ENCODE peak calls at places on chromosomes 6 and 20, in six cellular contexts. L is sigmoid colon, S is endothelial cell of umbilical vein, J is K562, K is uterus, U is right lobe of liver. C is an unnamed sample. For H3K9me3, the result is how much of the 10 kb centered on the place peaks cover.

GRCh38 chr6:1372690-1373089 is 16.7 kb upstream of the FOXF2 start:
- DNase-seq in L (no peak), S (no peak), J (no peak), K (no peak), U (no peak), C (no peak)

GRCh38 chr6:46468611-46469010 is 22.6 kb downstream of the RCAN2 start:
- DNase-seq in L (no peak), S (no peak), J (no peak), K (no peak), U (no peak), C (no peak)

GRCh38 chr6:131787079-131787478 is 20.7 kb upstream of the ENPP1 start:
- DNase-seq in L (no peak), S (no peak), J (no peak), K (no peak), U (no peak), C (no peak)

GRCh38 chr20:9147553-9148024 is 78.7 kb downstream of the PLCB4 start:
- DNase-seq in L (no peak), S (no peak), J (peak), K (no peak), U (no peak), C (no peak)

GRCh38 chr6:8194499-8194898 is 92.2 kb upstream of the EEF1E1 start:
- DNase-seq in L (no peak), S (no peak), J (no peak), K (no peak), U (no peak), C (no peak)

GRCh38 chr6:89311853-89312531 is 3.1 kb downstream of the GABRR2 start:
- DNase-seq in L (peak), S (peak), J (peak), K (peak), U (no peak), C (no peak)

GRCh38 chr20:13200767-13201500 is 20.1 kb upstream of the ISM1 start:
- DNase-seq in L (no peak), S (no peak), J (no peak), K (no peak), U (no peak), C (no peak)

GRCh38 chr6:169780571-169781091 is 29.2 kb downstream of the ERMARD start:
- DNase-seq in L (no peak), S (peak), J (no peak), K (no peak), U (no peak), C (no peak)

GRCh38 chr6:131400054-131400781 is 172.8 kb upstream of the ARG1 start:
- DNase-seq in L (no peak), S (peak), J (peak), K (no peak), U (no peak), C (no peak)

GRCh38 chr6:8087870-8088269 is 14.5 kb downstream of the EEF1E1 start:
- DNase-seq in L (no peak), S (no peak), J (no peak), K (no peak), U (no peak), C (no peak)

GRCh38 chr6:142542704-142543233 is 241.0 kb downstream of the ADGRG6 start:
- DNase-seq in L (peak), S (no peak), J (peak), K (peak), U (no peak), C (no peak)

GRCh38 chr6:133609404-133610270 is 279.3 kb upstream of the TCF21 start:
- DNase-seq in L (no peak), S (peak), J (peak), K (no peak), U (no peak), C (no peak)

GRCh38 chr6:132446842-132447241 is 45.6 kb upstream of the MOXD1 start:
- DNase-seq in L (no peak), S (no peak), J (no peak), K (no peak), U (no peak), C (no peak)

GRCh38 chr6:115634899-115635298 is 425.8 kb downstream of the FRK start:
- DNase-seq in L (no peak), S (no peak), J (no peak), K (no peak), U (no peak), C (no peak)

GRCh38 chr20:11891827-11892521 is 25.7 kb upstream of the BTBD3 start:
- DNase-seq in L (peak), S (peak), J (peak), K (peak), U (peak), C (no peak)

GRCh38 chr6:18507561-18507960 is 120.4 kb downstream of the RNF144B start:
- DNase-seq in L (no peak), S (no peak), J (no peak), K (no peak), U (no peak), C (no peak)

GRCh38 chr6:43939281-43940070 is 169.5 kb downstream of the VEGFA start:
- DNase-seq in L (peak), S (no peak), J (no peak), K (peak), U (peak), C (no peak)

GRCh38 chr20:35702051-35702823 is 3.0 kb downstream of the ROMO1 start:
- DNase-seq in L (peak), S (no peak), J (no peak), K (no peak), U (no peak), C (no peak)

GRCh38 chr6:166744654-166745134 is 117.6 kb upstream of the RPS6KA2 start:
- DNase-seq in L (no peak), S (no peak), J (no peak), K (no peak), U (no peak), C (no peak)

GRCh38 chr6:72944660-72945059 is 280.6 kb downstream of the KHDC1L start:
- DNase-seq in L (no peak), S (no peak), J (no peak), K (no peak), U (no peak), C (no peak)

GRCh38 chr6:5091210-5091609 is 6.1 kb downstream of the PPP1R3G start:
- DNase-seq in L (no peak), S (no peak), J (no peak), K (no peak), U (no peak), C (no peak)

GRCh38 chr6:138343112-138343511 is 34.6 kb upstream of the SMIM28 start:
- DNase-seq in L (no peak), S (no peak), J (no peak), K (no peak), U (no peak), C (no peak)

GRCh38 chr20:24969203-24970029 is 20.3 kb downstream of the CST7 start:
- DNase-seq in L (peak), S (no peak), J (no peak), K (no peak), U (peak), C (no peak)

GRCh38 chr20:53984354-53984753 is 86.0 kb downstream of the BCAS1 start:
- DNase-seq in L (peak), S (no peak), J (no peak), K (peak), U (no peak), C (no peak)

GRCh38 chr6:134458857-134459657 is 141.1 kb upstream of the SGK1 start:
- DNase-seq in L (no peak), S (no peak), J (no peak), K (no peak), U (no peak), C (no peak)

GRCh38 chr20:57480444-57481152 is 44.3 kb downstream of the CTCFL start:
- DNase-seq in L (peak), S (no peak), J (no peak), K (no peak), U (peak), C (no peak)

GRCh38 chr6:119587537-119587936 is 238.0 kb upstream of the MAN1A1 start:
- DNase-seq in L (no peak), S (no peak), J (no peak), K (no peak), U (no peak), C (no peak)

GRCh38 chr20:1664911-1665310 is 7.3 kb upstream of the SIRPG start:
- DNase-seq in L (no peak), S (no peak), J (no peak), K (no peak), U (no peak), C (no peak)

GRCh38 chr6:12605888-12606345 is 110.7 kb upstream of the PHACTR1 start:
- DNase-seq in L (no peak), S (peak), J (peak), K (peak), U (peak), C (no peak)

GRCh38 chr20:3203315-3204123 is 963 bp downstream of the DDRGK1 start:
- DNase-seq in L (no peak), S (peak), J (peak), K (no peak), U (no peak), C (no peak)

GRCh38 chr6:169371344-169372144 is 117.9 kb upstream of the THBS2 start:
- DNase-seq in L (no peak), S (no peak), J (peak), K (no peak), U (no peak), C (no peak)

GRCh38 chr6:117555882-117556498 is 46.3 kb downstream of the GOPC start:
- DNase-seq in L (no peak), S (peak), J (peak), K (peak), U (peak), C (no peak)

GRCh38 chr6:5994999-5995698 is 11.6 kb downstream of the NRN1 start:
- DNase-seq in L (no peak), S (no peak), J (no peak), K (no peak), U (no peak), C (no peak)

GRCh38 chr6:42136508-42137191 is 5.8 kb downstream of the C6orf132 start:
- DNase-seq in L (no peak), S (no peak), J (peak), K (no peak), U (no peak), C (no peak)

GRCh38 chr20:32672982-32673727 is 586 bp downstream of the C20orf203 start:
- DNase-seq in L (no peak), S (no peak), J (no peak), K (no peak), U (no peak), C (no peak)

GRCh38 chr6:138161434-138162103 is at the start of gene ARFGEF3:
- DNase-seq in L (no peak), S (peak), J (peak), K (peak), U (peak), C (no peak)

GRCh38 chr6:80341330-80341729 is 234.9 kb downstream of the BCKDHB start:
- DNase-seq in L (no peak), S (no peak), J (no peak), K (no peak), U (no peak), C (no peak)

GRCh38 chr20:24991897-24992419 is 593 bp downstream of the APMAP start:
- DNase-seq in L (peak), S (no peak), J (peak), K (peak), U (peak), C (no peak)

GRCh38 chr6:157172088-157172768 is 151.1 kb downstream of the TMEM242 start:
- DNase-seq in L (no peak), S (no peak), J (no peak), K (no peak), U (no peak), C (no peak)

GRCh38 chr6:157541618-157542404 is 160.8 kb downstream of the ZDHHC14 start:
- DNase-seq in L (no peak), S (no peak), J (no peak), K (no peak), U (no peak), C (no peak)

GRCh38 chr6:140182819-140183218 is 808.4 kb upstream of the CITED2 start:
- DNase-seq in L (no peak), S (no peak), J (no peak), K (no peak), U (no peak), C (no peak)
- H3K9me3 ChIP-seq in L (under half), S (under half), J (under half), K (under half), U (under half), C (under half)

GRCh38 chr20:62775206-62775605 is 21.1 kb upstream of the MRGBP start:
- DNase-seq in L (no peak), S (no peak), J (no peak), K (no peak), U (no peak), C (no peak)
- H3K27ac ChIP-seq in L (no peak), S (no peak), J (peak), K (no peak), U (no peak), C (no peak)

GRCh38 chr20:51698252-51698651 is 69.9 kb downstream of the ATP9A start:
- DNase-seq in L (no peak), S (no peak), J (no peak), K (no peak), U (no peak), C (no peak)

GRCh38 chr20:51700809-51701285 is 67.3 kb downstream of the ATP9A start:
- DNase-seq in L (no peak), S (peak), J (peak), K (no peak), U (no peak), C (no peak)

GRCh38 chr20:51696304-51697118 is 71.7 kb downstream of the ATP9A start:
- DNase-seq in L (no peak), S (peak), J (no peak), K (peak), U (no peak), C (no peak)

GRCh38 chr20:51695574-51696303 is 72.5 kb downstream of the ATP9A start:
- DNase-seq in L (no peak), S (peak), J (no peak), K (no peak), U (no peak), C (no peak)

GRCh38 chr20:51697119-51697826 is 70.9 kb downstream of the ATP9A start:
- DNase-seq in L (no peak), S (peak), J (no peak), K (no peak), U (no peak), C (no peak)
- TF ChIP-seq POLR2A in L (no peak), S (no peak), J (no peak), K (no peak), U (no peak), C (no peak)

DNA sequence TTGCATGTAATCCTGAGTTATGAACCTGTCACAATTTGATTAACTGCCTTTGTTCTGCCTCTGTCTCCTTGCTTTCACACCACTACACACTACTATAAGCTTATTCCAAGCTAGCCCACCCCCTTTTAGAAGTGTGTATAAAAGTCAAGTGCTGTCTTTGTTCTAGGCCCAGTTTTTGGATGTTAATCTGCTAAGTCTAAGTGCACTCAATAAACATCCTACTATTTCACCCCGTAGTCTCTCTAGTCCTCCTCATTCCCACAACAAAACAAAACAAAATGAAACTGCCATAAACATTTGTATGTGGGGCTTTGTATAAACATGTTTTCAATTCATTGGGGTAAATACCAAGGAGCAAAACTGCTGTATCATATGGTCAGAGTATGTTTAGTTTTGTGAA is 16.1 kb upstream of the SPACA1 start:
- DNase-seq in L (no peak), S (no peak), J (no peak), K (no peak), U (no peak), C (no peak)
- H3K9me3 ChIP-seq in L (under half), S (under half), J (under half), K (under half), U (under half), C (under half)

DNA sequence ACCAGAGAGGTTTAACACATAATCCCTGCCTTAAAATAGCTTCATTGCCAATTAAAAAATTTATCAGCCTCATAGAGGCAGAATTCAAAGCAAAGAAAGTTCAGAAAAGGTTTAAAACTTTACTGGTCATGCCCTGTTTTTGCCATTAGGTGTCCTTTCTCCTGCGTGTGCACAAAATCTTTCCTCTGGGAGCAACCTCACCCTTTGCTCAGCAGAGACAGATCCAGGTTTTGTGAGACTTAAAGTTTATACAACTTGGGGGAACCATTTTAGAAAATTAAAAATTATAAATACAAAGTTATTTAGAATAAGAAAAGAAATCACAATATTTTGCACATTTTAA is 41.8 kb upstream of the SLC22A16 start:
- DNase-seq in L (no peak), S (no peak), J (peak), K (no peak), U (no peak), C (no peak)
- H3K27ac ChIP-seq in L (no peak), S (no peak), J (no peak), K (no peak), U (no peak), C (no peak)

GRCh38 chr20:43726811-43727338 is at the start of gene GTSF1L:
- DNase-seq in L (no peak), S (peak), J (no peak), K (no peak), U (no peak), C (no peak)

GRCh38 chr20:43727980-43728590 is 1.3 kb upstream of the GTSF1L start:
- DNase-seq in L (no peak), S (no peak), J (no peak), K (no peak), U (no peak), C (no peak)

GRCh38 chr20:43724383-43724782 is 2.4 kb downstream of the GTSF1L start:
- DNase-seq in L (no peak), S (no peak), J (no peak), K (no peak), U (no peak), C (no peak)

GRCh38 chr20:43725666-43726065 is 1.1 kb downstream of the GTSF1L start:
- DNase-seq in L (no peak), S (no peak), J (no peak), K (no peak), U (no peak), C (no peak)

GRCh38 chr20:43726333-43726732 is 469 bp downstream of the GTSF1L start:
- DNase-seq in L (no peak), S (no peak), J (no peak), K (no peak), U (no peak), C (no peak)
- TF ChIP-seq POLR2A in L (no peak), S (no peak), J (no peak), K (no peak), U (no peak), C (no peak)

DNA sequence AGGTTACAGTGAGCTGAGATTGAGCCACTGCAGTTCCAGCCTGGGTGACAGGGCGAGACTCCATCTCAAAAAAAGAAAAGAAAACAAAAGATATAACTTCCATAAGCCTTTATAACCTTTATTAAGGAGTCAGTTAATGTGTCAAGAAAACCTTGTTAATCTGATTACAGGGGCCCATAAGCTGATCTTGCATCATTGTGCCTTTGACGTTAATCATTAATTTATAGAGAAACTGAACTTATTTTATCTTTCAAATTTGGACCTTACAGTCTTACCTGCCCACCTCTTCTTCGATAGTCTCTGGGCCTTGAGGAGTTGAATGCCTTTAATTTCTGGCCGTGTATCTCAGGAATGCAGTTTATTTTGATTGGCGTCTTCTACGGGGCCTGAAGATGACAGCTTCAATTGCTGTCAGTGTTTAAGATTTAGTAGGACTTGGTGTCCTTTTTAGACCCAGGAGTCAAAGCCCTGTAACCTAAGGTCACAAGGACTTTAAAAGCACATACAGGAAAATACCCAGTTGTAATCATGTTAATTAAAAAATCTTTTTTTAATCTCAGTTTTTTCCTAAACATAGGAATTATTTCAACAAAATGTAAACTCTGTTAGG is 5.8 kb downstream of the ACOT13 start:
- DNase-seq in L (no peak), S (no peak), J (no peak), K (no peak), U (no peak), C (no peak)
- H3K9me3 ChIP-seq in L (under half), S (under half), J (under half), K (under half), U (under half), C (under half)

GRCh38 chr6:35181313-35181932 is 32.3 kb upstream of the SCUBE3 start:
- DNase-seq in L (peak), S (no peak), J (no peak), K (no peak), U (no peak), C (no peak)
- H3K27ac ChIP-seq in L (no peak), S (no peak), J (no peak), K (no peak), U (no peak), C (no peak)

DNA sequence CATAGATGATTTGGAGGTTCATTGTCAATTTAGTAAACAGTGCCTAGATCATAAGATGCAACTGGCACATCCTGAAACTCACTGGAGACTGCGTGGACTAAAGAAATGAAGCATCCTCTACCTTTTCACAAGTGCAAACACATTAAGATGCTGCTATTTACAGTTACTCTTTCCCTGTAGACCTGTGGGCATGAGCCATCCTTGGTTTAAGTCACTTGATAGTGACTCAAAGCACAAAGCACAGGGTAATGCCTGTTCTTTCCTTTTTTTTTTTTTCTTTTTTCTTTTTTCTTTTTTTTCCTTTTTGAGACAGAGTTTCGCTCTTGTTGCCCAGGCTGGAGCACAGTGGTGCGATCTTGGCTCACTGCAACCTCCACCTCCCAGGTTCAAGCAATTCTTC is 10.0 kb upstream of the HLA-DQA1 start:
- DNase-seq in L (no peak), S (no peak), J (no peak), K (no peak), U (no peak), C (no peak)
- TF ChIP-seq POLR2A in L (no peak), S (no peak), J (no peak), K (no peak), U (no peak), C (no peak)